ENCODE peak calls at places on chromosomes 3 and 15, in seven cellular contexts. L is activated CD8-positive, alpha-beta memory T cell treated with anti-CD3 and anti-CD28 coated beads, Interleukin-2, amount 50 U/mL, for 4 hours; N is heart right ventricle; Z is left colon; D is cardiac muscle cell; G is NCI-H1092 treated with DMSO at 0.1 percent for 48 hours; O is KBM-7. F is an unnamed sample.

GRCh38 chr15:70140543-70141375 is 43.0 kb upstream of the TLE3 start:
- DNase-seq in N (no peak), Z (no peak), L (no peak), O (peak; percentile 78), G (no peak), D (peak; percentile 64), F (no peak)

GRCh38 chr3:31472479-31473390 is 60.0 kb upstream of the STT3B start:
- DNase-seq in N (no peak), L (no peak), D (peak; percentile 42), G (no peak), O (no peak), Z (no peak), F (no peak)

GRCh38 chr3:145089337-145089736 is 1071.6 kb downstream of the PLOD2 start:
- DNase-seq in D (no peak), G (no peak), L (no peak), Z (no peak), N (no peak), O (no peak), F (peak; percentile 94)

GRCh38 chr3:108088697-108089096 is 2.1 kb downstream of the CD47 start:
- DNase-seq in L (peak; percentile 26), N (no peak), G (peak; percentile 1), D (peak; percentile 17), O (peak; percentile 51), Z (no peak), F (no peak)

GRCh38 chr3:134370611-134371451 is 3.4 kb downstream of the AMOTL2 start:
- DNase-seq in D (no peak), Z (no peak), O (no peak), N (no peak), G (no peak), L (no peak), F (no peak)

GRCh38 chr3:101944308-101944707 is 95.0 kb downstream of the NFKBIZ start:
- DNase-seq in G (no peak), D (no peak), Z (no peak), O (no peak), L (no peak), N (no peak), F (no peak)

GRCh38 chr3:99659032-99659431 is 20.6 kb downstream of the COL8A1 start:
- DNase-seq in G (no peak), O (no peak), N (no peak), Z (no peak), D (peak; percentile 93), L (no peak), F (no peak)

GRCh38 chr3:189267981-189268613 is 96.3 kb downstream of the TPRG1 start:
- DNase-seq in D (peak; percentile 45), L (no peak), Z (no peak), O (peak; percentile 3), G (no peak), N (no peak), F (no peak)

GRCh38 chr15:38389924-38390542 is 63.9 kb upstream of the FAM98B start:
- DNase-seq in D (peak; percentile 70), N (peak; percentile 18), G (peak; percentile 0), L (peak; percentile 64), Z (peak; percentile 77), O (peak; percentile 53), F (peak; percentile 54)

GRCh38 chr3:153162513-153163348 is 705 bp downstream of the RAP2B start:
- DNase-seq in G (no peak), Z (peak; percentile 56), O (peak; percentile 58), N (peak; percentile 49), D (peak; percentile 49), L (peak; percentile 38), F (peak; percentile 3)

GRCh38 chr15:58432421-58432820 is 630 bp downstream of the LIPC start:
- DNase-seq in N (no peak), G (no peak), Z (no peak), L (no peak), D (peak; percentile 75), O (no peak), F (no peak)

GRCh38 chr15:79962178-79962577 is 8.8 kb downstream of the BCL2A1 start:
- DNase-seq in O (peak; percentile 75), N (no peak), L (no peak), G (no peak), Z (no peak), D (no peak), F (no peak)

GRCh38 chr15:39582286-39582976 is 1.6 kb downstream of the THBS1 start:
- DNase-seq in G (no peak), N (peak; percentile 35), O (no peak), L (no peak), Z (peak; percentile 68), D (peak; percentile 73), F (no peak)

GRCh38 chr15:33908396-33908795 is 59.9 kb upstream of the CHRM5 start:
- DNase-seq in O (no peak), Z (no peak), D (peak; percentile 22), G (no peak), L (no peak), N (no peak), F (no peak)

GRCh38 chr3:8825153-8825825 is 55.9 kb upstream of the OXTR start:
- DNase-seq in G (no peak), N (no peak), D (no peak), L (no peak), Z (no peak), O (no peak), F (no peak)

GRCh38 chr15:93942140-93942808 is 289.1 kb upstream of the MCTP2 start:
- DNase-seq in O (no peak), D (no peak), L (no peak), G (peak; percentile 46), N (no peak), Z (no peak), F (no peak)

GRCh38 chr3:78255403-78255802 is 1215.5 kb downstream of the ROBO2 start:
- DNase-seq in L (no peak), Z (no peak), D (peak; percentile 84), O (no peak), N (no peak), G (no peak), F (peak; percentile 59)

GRCh38 chr3:53531749-53532148 is 37.3 kb downstream of the CACNA1D start:
- DNase-seq in L (no peak), D (no peak), N (no peak), G (no peak), O (no peak), Z (no peak), F (no peak)

GRCh38 chr3:128328546-128329458 is 137.9 kb downstream of the DNAJB8 start:
- DNase-seq in Z (no peak), D (no peak), O (no peak), G (no peak), N (no peak), L (no peak), F (no peak)

GRCh38 chr3:149314807-149315578 is 18.4 kb downstream of the TM4SF18 start:
- DNase-seq in Z (no peak), D (peak; percentile 86), G (no peak), L (no peak), O (no peak), N (no peak), F (no peak)

GRCh38 chr3:40615110-40615915 is 90.6 kb downstream of the ZNF621 start:
- DNase-seq in Z (no peak), L (no peak), D (no peak), N (no peak), O (no peak), G (no peak), F (peak; percentile 76)

GRCh38 chr3:172904817-172905479 is 154.4 kb downstream of the ECT2 start:
- DNase-seq in G (no peak), N (no peak), Z (no peak), O (no peak), D (no peak), L (no peak), F (no peak)

GRCh38 chr15:32641517-32642059 is at the start of gene SCG5:
- DNase-seq in O (no peak), G (peak; percentile 93), L (no peak), D (peak; percentile 69), N (no peak), Z (peak; percentile 52), F (no peak)

GRCh38 chr3:73055583-73056364 is 5.7 kb upstream of the EBLN2 start:
- DNase-seq in N (no peak), Z (no peak), O (no peak), L (no peak), G (no peak), D (no peak), F (no peak)

GRCh38 chr3:184716652-184717607 is 5.1 kb upstream of the MAGEF1 start:
- DNase-seq in N (peak; percentile 23), L (no peak), O (peak; percentile 8), G (peak; percentile 84), D (peak; percentile 66), Z (no peak), F (peak; percentile 62)

GRCh38 chr15:95226835-95227234 is 995.5 kb downstream of the MCTP2 start:
- DNase-seq in Z (no peak), N (no peak), L (no peak), D (no peak), G (no peak), O (no peak), F (no peak)

GRCh38 chr3:32686713-32687112 is 1.7 kb downstream of the CNOT10 start:
- DNase-seq in L (no peak), G (no peak), N (no peak), O (no peak), D (no peak), Z (no peak), F (no peak)